ENCODE peak calls at places on chromosomes 2 and 18, in six cellular contexts. E is A549, X is cardiac fibroblast, A is breast epithelium, I is NCI-H510A, N is occipital lobe. Q is an unnamed sample.
A peak's percentile ranks its signal among the peaks of the same experiment; 100 is the strongest.

GRCh38 chr18:72820571-72820970 is 47.2 kb downstream of the NETO1 start:
- DNase-seq in E (no peak), X (no peak), A (no peak), I (no peak), N (no peak), Q (no peak)

GRCh38 chr18:12376034-12376717 is 851 bp downstream of the AFG3L2 start:
- DNase-seq in E (no peak), X (peak; percentile 13), A (no peak), I (no peak), N (no peak), Q (no peak)

GRCh38 chr2:181252248-181253148 is 204.7 kb upstream of the ITGA4 start:
- DNase-seq in E (no peak), X (no peak), A (no peak), I (peak; percentile 11), N (no peak), Q (no peak)

GRCh38 chr2:206031162-206031784 is 54.7 kb downstream of the INO80D start:
- DNase-seq in E (no peak), X (peak; percentile 7), A (no peak), I (no peak), N (no peak), Q (no peak)

GRCh38 chr18:37567994-37568359 is 2.4 kb upstream of the CELF4 start:
- DNase-seq in E (no peak), X (no peak), A (no peak), I (no peak), N (no peak), Q (no peak)

GRCh38 chr2:212536385-212537310 is 2.0 kb downstream of the ERBB4 start:
- DNase-seq in E (no peak), X (no peak), A (no peak), I (no peak), N (no peak), Q (peak; percentile 72)

GRCh38 chr2:18271370-18272147 is 288.9 kb downstream of the RDH14 start:
- DNase-seq in E (no peak), X (no peak), A (no peak), I (no peak), N (no peak), Q (peak; percentile 62)

GRCh38 chr2:227125506-227125905 is 38.5 kb downstream of the COL4A4 start:
- DNase-seq in E (no peak), X (no peak), A (no peak), I (no peak), N (no peak), Q (no peak)

GRCh38 chr2:201363857-201364560 is 6.9 kb upstream of the FLACC1 start:
- DNase-seq in E (peak; percentile 8), X (peak; percentile 73), A (no peak), I (no peak), N (no peak), Q (no peak)

GRCh38 chr2:241767464-241768250 is 9.0 kb upstream of the GAL3ST2 start:
- DNase-seq in E (no peak), X (no peak), A (no peak), I (no peak), N (no peak), Q (no peak)

GRCh38 chr2:43943323-43943722 is 52.5 kb downstream of the LRPPRC start:
- DNase-seq in E (no peak), X (no peak), A (no peak), I (no peak), N (no peak), Q (no peak)

GRCh38 chr2:47904903-47905453 is 1.3 kb downstream of the FBXO11 start:
- DNase-seq in E (peak; percentile 17), X (peak; percentile 21), A (no peak), I (peak; percentile 17), N (peak; percentile 30), Q (peak; percentile 73)

GRCh38 chr18:27378396-27379094 is 193.4 kb upstream of the CHST9 start:
- DNase-seq in E (no peak), X (no peak), A (no peak), I (no peak), N (no peak), Q (no peak)

GRCh38 chr18:7830468-7830867 is 263.4 kb downstream of the PTPRM start:
- DNase-seq in E (no peak), X (peak; percentile 6), A (no peak), I (peak; percentile 48), N (no peak), Q (no peak)

GRCh38 chr2:222610746-222611145 is 45.1 kb downstream of the FARSB start:
- DNase-seq in E (no peak), X (peak; percentile 35), A (no peak), I (no peak), N (no peak), Q (no peak)

GRCh38 chr2:138185827-138186226 is 221.6 kb downstream of the HNMT start:
- DNase-seq in E (no peak), X (peak; percentile 13), A (no peak), I (no peak), N (no peak), Q (no peak)

GRCh38 chr2:163558286-163559009 is 177.4 kb downstream of the FIGN start:
- DNase-seq in E (no peak), X (no peak), A (no peak), I (no peak), N (no peak), Q (no peak)

GRCh38 chr18:13612111-13612997 is 114.0 kb downstream of the FAM210A start:
- DNase-seq in E (no peak), X (peak; percentile 2), A (no peak), I (no peak), N (peak; percentile 59), Q (no peak)

GRCh38 chr2:30675758-30676157 is 131.5 kb downstream of the CAPN13 start:
- DNase-seq in E (no peak), X (no peak), A (no peak), I (no peak), N (no peak), Q (no peak)

GRCh38 chr2:231132126-231132525 is 7.3 kb upstream of the HTR2B start:
- DNase-seq in E (no peak), X (peak; percentile 85), A (no peak), I (no peak), N (no peak), Q (no peak)

GRCh38 chr18:58570360-58571064 is 58.4 kb downstream of the ALPK2 start:
- DNase-seq in E (no peak), X (peak; percentile 25), A (no peak), I (no peak), N (no peak), Q (no peak)

Q was measured in left lung.